ENCODE peak calls at places on chromosomes 12 and 14, in six cellular contexts. U is tibial artery; Q is CD8-positive, alpha-beta memory T cell; S is heart left ventricle; W is cardiac muscle cell; N is ovary. T is an unnamed sample.

GRCh38 chr12:92603741-92604432 is 98.9 kb upstream of the PLEKHG7 start:
- DNase-seq in U (no peak), Q (no peak), S (no peak), W (no peak), N (no peak), T (no peak)

GRCh38 chr12:77625441-77625840 is 205.3 kb upstream of the NAV3 start:
- DNase-seq in U (no peak), Q (no peak), S (no peak), W (no peak), N (no peak), T (no peak)

GRCh38 chr14:103788086-103788485 is 59.3 kb downstream of the PPP1R13B start:
- DNase-seq in U (no peak), Q (no peak), S (no peak), W (no peak), N (no peak), T (no peak)

GRCh38 chr14:38749936-38750335 is 353.1 kb downstream of the SEC23A start:
- DNase-seq in U (no peak), Q (no peak), S (no peak), W (no peak), N (no peak), T (no peak)

GRCh38 chr12:75480469-75480949 is at the start of gene GLIPR1:
- DNase-seq in U (peak; percentile 83), Q (peak; percentile 84), S (peak; percentile 48), W (no peak), N (peak; percentile 76), T (peak; percentile 83)

GRCh38 chr12:53478865-53479264 is 20.4 kb downstream of the MAP3K12 start:
- DNase-seq in U (no peak), Q (no peak), S (no peak), W (no peak), N (no peak), T (no peak)

GRCh38 chr12:68331500-68331868 is 678 bp downstream of the MDM1 start:
- DNase-seq in U (no peak), Q (no peak), S (no peak), W (no peak), N (no peak), T (no peak)

GRCh38 chr12:52521175-52521574 is 981 bp upstream of the KRT5 start:
- DNase-seq in U (no peak), Q (no peak), S (no peak), W (no peak), N (no peak), T (no peak)

GRCh38 chr12:7075931-7076330 is 15.4 kb downstream of the C1S start:
- DNase-seq in U (no peak), Q (no peak), S (no peak), W (no peak), N (no peak), T (no peak)

GRCh38 chr12:104630230-104630670 is 173.5 kb downstream of the CHST11 start:
- DNase-seq in U (no peak), Q (no peak), S (no peak), W (no peak), N (no peak), T (no peak)

GRCh38 chr12:105219261-105220018 is 16.5 kb downstream of the APPL2 start:
- DNase-seq in U (no peak), Q (no peak), S (no peak), W (no peak), N (no peak), T (no peak)

GRCh38 chr12:111330800-111331752 is 37.8 kb downstream of the PHETA1 start:
- DNase-seq in U (no peak), Q (no peak), S (no peak), W (peak; percentile 56), N (no peak), T (no peak)

GRCh38 chr14:104287301-104288009 is 149.1 kb downstream of the KIF26A start:
- DNase-seq in U (no peak), Q (peak; percentile 39), S (no peak), W (no peak), N (peak; percentile 11), T (peak; percentile 33)

GRCh38 chr12:108670066-108670631 is 36.5 kb upstream of the SELPLG start:
- DNase-seq in U (no peak), Q (no peak), S (no peak), W (no peak), N (no peak), T (no peak)

GRCh38 chr12:1553987-1554982 is 40.1 kb downstream of the FBXL14 start:
- DNase-seq in U (no peak), Q (no peak), S (no peak), W (no peak), N (no peak), T (no peak)

GRCh38 chr14:54642950-54643695 is 76.2 kb downstream of the SAMD4A start:
- DNase-seq in U (no peak), Q (no peak), S (no peak), W (peak; percentile 32), N (no peak), T (no peak)

GRCh38 chr12:29171421-29172258 is 22.6 kb downstream of the FAR2 start:
- DNase-seq in U (no peak), Q (no peak), S (no peak), W (no peak), N (no peak), T (peak; percentile 47)
- H3K9me3 ChIP-seq in U (no peaks in the 10 kb centered on the region), Q (no peaks in the 10 kb centered on the region), S (no peaks in the 10 kb centered on the region), W (no peaks in the 10 kb centered on the region), N (no peaks in the 10 kb centered on the region), T (no peaks in the 10 kb centered on the region)

DNA sequence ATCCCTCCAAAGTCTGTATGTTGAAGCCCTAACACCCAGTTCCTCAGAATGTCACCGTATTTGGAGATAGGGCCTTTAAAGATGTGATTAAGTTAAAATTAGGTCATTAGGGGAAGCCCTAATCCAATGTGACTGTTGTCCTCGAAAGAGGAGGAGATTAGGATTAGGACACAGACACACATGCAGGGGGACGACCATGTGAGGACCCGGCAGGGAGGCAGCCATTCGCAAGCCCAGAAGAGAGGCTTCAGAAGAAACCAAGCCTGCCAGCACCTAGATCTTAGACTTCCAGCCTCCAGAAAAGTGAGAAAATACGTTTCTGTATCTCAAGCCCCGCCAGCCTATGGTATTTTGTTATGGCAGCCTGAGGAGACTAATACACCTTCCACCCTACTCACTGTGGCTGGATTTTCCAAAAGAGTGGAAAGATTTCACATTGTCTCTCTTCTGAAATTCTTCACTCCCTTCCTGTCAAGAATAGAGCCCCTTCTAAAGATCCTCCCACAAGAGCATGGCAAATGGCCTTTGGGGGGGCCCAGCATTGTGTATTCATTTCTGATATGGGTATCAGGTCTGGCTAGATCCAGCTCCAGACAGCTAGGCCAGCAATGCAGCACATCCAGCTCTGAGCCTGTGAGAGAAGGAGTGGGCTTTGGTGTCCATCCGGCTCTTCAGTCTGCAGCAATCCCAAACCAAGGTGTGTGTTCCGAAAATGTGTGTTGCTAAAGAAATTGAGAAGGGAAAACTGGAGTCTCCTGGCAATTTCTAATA is 15.4 kb upstream of the UBC start:
- DNase-seq in U (no peak), Q (peak; percentile 17), S (no peak), W (no peak), N (no peak), T (peak; percentile 12)
- H3K4me3 ChIP-seq in U (no peak overlapping the region), Q (no peak overlapping the region), S (no peak overlapping the region), W (no peak overlapping the region), N (no peak overlapping the region), T (no peak overlapping the region)

GRCh38 chr14:24237463-24237955 is 4.8 kb downstream of the GMPR2 start:
- DNase-seq in U (no peak), Q (no peak), S (no peak), W (no peak), N (no peak), T (no peak)

GRCh38 chr14:24238123-24238522 is 4.3 kb downstream of the TINF2 start:
- DNase-seq in U (no peak), Q (no peak), S (no peak), W (no peak), N (no peak), T (peak; percentile 30)

GRCh38 chr14:24235804-24236688 is 3.3 kb downstream of the GMPR2 start:
- DNase-seq in U (no peak), Q (no peak), S (no peak), W (no peak), N (no peak), T (no peak)

GRCh38 chr14:24238527-24239037 is 3.8 kb downstream of the TINF2 start:
- DNase-seq in U (no peak), Q (no peak), S (no peak), W (no peak), N (no peak), T (no peak)

GRCh38 chr14:24236689-24237462 is 4.1 kb downstream of the GMPR2 start:
- DNase-seq in U (no peak), Q (no peak), S (no peak), W (no peak), N (no peak), T (no peak)
- H3K4me1 ChIP-seq in U (peaks cover 41% of the 10 kb centered on the region), Q (peaks cover 62% of the 10 kb centered on the region), S (peaks cover 51% of the 10 kb centered on the region), W (peaks cover 7% of the 10 kb centered on the region), N (peaks cover 9% of the 10 kb centered on the region), T (peaks cover 12% of the 10 kb centered on the region)

GRCh38 chr12:76515271-76515670 is 44.3 kb downstream of the OSBPL8 start:
- DNase-seq in U (no peak), Q (no peak), S (no peak), W (no peak), N (no peak), T (no peak)

GRCh38 chr12:76519538-76519937 is 40.0 kb downstream of the OSBPL8 start:
- DNase-seq in U (no peak), Q (no peak), S (no peak), W (no peak), N (no peak), T (no peak)

GRCh38 chr12:76523408-76523807 is 36.2 kb downstream of the OSBPL8 start:
- DNase-seq in U (no peak), Q (no peak), S (no peak), W (no peak), N (no peak), T (no peak)

GRCh38 chr12:76520348-76520747 is 39.2 kb downstream of the OSBPL8 start:
- DNase-seq in U (no peak), Q (no peak), S (no peak), W (no peak), N (no peak), T (no peak)

DNA sequence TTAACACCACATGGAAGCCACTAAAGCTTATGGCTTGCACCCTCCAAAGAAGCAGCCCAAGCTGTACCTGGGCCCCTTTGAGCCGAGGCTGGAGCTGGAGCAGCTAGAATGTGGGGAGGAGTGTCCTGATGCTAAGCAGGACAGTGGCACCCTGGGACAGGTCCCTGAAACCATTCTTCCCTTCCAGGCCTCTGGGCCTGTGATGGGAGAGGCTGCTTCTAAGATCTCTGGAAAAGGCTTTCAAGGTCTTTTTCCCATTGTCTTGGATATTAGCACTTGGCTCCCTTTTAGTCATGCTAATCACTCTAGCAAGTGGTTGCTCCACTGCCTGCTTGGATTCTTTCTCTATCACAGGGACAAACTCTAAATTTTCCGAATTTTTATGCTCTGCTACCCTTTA is 40.9 kb downstream of the OSBPL8 start:
- DNase-seq in U (no peak), Q (no peak), S (no peak), W (no peak), N (no peak), T (no peak)
- H3K9me3 ChIP-seq in U (no peaks in the 10 kb centered on the region), Q (no peaks in the 10 kb centered on the region), S (no peaks in the 10 kb centered on the region), W (no peaks in the 10 kb centered on the region), N (no peaks in the 10 kb centered on the region), T (no peaks in the 10 kb centered on the region)

DNA sequence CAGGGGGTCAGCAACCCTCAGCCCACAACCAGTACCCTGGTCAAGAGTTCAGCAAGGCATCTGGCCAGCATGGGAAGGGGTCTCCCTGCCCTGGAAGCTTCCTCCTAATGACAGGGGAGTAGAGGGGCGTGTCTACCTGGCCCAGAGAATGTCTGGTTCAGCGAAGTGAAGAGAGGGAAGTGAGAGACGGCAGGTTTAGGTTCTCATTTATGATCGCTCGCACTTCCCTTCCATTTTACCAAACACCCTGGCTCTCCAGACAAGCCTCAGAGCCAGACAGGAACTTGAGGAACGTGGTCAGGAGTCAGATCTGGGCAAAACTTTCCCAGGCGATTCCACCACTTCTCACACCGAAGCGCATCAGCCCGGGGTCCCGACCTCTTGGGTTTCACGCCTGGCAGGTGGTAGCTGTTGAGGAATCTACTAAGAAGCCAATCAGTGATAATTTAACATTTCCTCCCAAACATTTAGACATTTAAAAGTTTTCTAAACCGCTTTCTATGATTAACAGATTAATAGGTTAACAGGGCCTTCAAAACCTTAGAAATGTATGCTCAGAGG is 21.3 kb downstream of the ACTN1 start:
- DNase-seq in U (no peak), Q (no peak), S (no peak), W (no peak), N (no peak), T (no peak)
- H3K4me3 ChIP-seq in U (no peak overlapping the region), Q (no peak overlapping the region), S (no peak overlapping the region), W (no peak overlapping the region), N (no peak overlapping the region), T (no peak overlapping the region)